ENCODE peak calls at places on chromosomes 12 and 14, in four cellular contexts. H, M, O and S are unnamed samples.

GRCh38 chr14:89955022-89955414 is 488 bp upstream of the EFCAB11 start:
- DNase-seq in O (no peak), M (no peak), H (no peak), S (peak; percentile 31)

GRCh38 chr14:101088714-101089113 is 185.2 kb upstream of the RTL1 start:
- DNase-seq in O (no peak), H (no peak), M (no peak), S (no peak)

GRCh38 chr12:81699572-81699971 is 59.6 kb downstream of the PPFIA2 start:
- DNase-seq in H (no peak), M (no peak), O (no peak), S (no peak)

GRCh38 chr12:70971395-70971794 is 50.9 kb upstream of the PTPRR start:
- DNase-seq in M (no peak), H (peak; percentile 82), O (no peak), S (no peak)

GRCh38 chr12:94977766-94978468 is 25.6 kb downstream of the NDUFA12 start:
- DNase-seq in H (no peak), M (no peak), O (no peak), S (no peak)

GRCh38 chr14:87231336-87232026 is 761.5 kb downstream of the GALC start:
- DNase-seq in O (no peak), H (no peak), M (no peak), S (no peak)

GRCh38 chr14:100592461-100592871 is 5.2 kb upstream of the BEGAIN start:
- DNase-seq in M (no peak), O (no peak), H (no peak), S (no peak)

GRCh38 chr14:88613552-88614010 is 50.7 kb downstream of the ZC3H14 start:
- DNase-seq in M (no peak), O (no peak), H (peak; percentile 34), S (peak; percentile 70)

GRCh38 chr12:107423531-107423930 is 262.1 kb upstream of the PWP1 start:
- DNase-seq in H (no peak), O (no peak), M (no peak), S (no peak)

GRCh38 chr14:21278632-21279031 is 1.3 kb upstream of the RPGRIP1 start:
- DNase-seq in O (no peak), M (no peak), H (no peak), S (no peak)

GRCh38 chr12:64794305-64794704 is 30.1 kb upstream of the TBC1D30 start:
- DNase-seq in H (no peak), M (no peak), O (no peak), S (no peak)

GRCh38 chr14:79705126-79705894 is 506.0 kb downstream of the DIO2 start:
- DNase-seq in H (no peak), O (no peak), M (no peak), S (no peak)
- H3K9me3 ChIP-seq in H (no peaks in the 10 kb centered on the region), O (peaks cover 9% of the 10 kb centered on the region), M (no peaks in the 10 kb centered on the region), S (no peaks in the 10 kb centered on the region)

DNA sequence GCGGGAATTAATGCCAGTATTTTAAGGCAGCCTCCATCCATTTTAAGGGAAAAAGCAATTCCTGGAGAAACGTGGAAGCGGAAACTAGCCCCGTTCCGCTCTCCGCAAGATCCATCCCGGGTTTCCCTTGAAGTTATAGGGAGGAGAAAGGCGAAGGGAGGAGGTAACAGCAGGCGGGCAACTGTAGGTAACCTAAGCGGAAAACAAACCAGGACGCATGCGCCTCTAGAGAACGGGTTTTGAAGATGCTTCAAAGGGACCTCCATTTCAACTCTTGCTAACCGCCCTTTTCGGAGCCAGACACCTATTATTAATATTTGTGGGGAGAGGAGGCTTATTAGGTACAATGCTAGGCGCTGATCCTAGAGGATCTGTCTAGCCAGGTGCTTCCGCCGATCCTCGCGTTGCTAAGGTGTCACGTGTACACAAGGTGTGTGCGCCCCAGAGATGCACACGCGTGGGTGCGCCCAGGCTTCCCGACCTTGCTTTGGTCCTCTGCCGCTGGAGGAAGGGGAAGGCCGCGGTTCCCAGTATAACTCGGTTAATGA is 6.2 kb downstream of the TBX5 start:
- DNase-seq in O (peak; percentile 62), H (peak; percentile 95), M (peak; percentile 75), S (peak; percentile 58)
- H2AFZ ChIP-seq in O (peak overlapping the region; percentile 26), H (no peak overlapping the region), M (no peak overlapping the region), S (no peak overlapping the region)

DNA sequence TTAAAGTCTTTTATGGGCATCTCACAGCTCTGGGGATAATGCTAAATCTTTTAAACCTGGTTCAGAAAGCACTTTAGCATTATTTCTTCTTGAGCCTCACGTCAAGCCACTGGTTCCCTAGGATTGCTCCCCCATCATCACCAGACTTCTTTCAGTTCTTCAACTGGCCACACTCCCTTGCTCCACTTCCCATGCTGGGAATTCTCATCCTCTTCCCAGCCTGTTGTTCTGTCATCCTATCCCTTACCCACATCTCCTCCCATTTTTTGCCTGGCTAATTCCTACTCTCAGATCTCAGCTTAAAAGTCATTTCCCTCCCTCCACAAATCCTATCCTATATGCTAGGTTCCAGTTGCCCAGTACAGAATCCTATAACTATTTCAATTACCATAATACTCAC is 14.4 kb downstream of the FERMT2 start:
- DNase-seq in M (no peak), O (no peak), H (no peak), S (no peak)
- H3K27ac ChIP-seq in M (no peak overlapping the region), O (no peak overlapping the region), H (no peak overlapping the region), S (no peak overlapping the region)

GRCh38 chr14:24806061-24806678 is 172.2 kb upstream of the GZMB start:
- DNase-seq in H (peak; percentile 61), O (no peak), M (peak; percentile 66), S (peak; percentile 85)

GRCh38 chr14:24804813-24805212 is 170.8 kb upstream of the GZMB start:
- DNase-seq in M (no peak), H (no peak), O (no peak), S (peak; percentile 61)

GRCh38 chr14:24809147-24809546 is 175.2 kb upstream of the GZMB start:
- DNase-seq in M (no peak), O (no peak), H (no peak), S (no peak)

GRCh38 chr14:24803933-24804494 is 170.0 kb upstream of the GZMB start:
- DNase-seq in H (no peak), O (no peak), M (no peak), S (no peak)

DNA sequence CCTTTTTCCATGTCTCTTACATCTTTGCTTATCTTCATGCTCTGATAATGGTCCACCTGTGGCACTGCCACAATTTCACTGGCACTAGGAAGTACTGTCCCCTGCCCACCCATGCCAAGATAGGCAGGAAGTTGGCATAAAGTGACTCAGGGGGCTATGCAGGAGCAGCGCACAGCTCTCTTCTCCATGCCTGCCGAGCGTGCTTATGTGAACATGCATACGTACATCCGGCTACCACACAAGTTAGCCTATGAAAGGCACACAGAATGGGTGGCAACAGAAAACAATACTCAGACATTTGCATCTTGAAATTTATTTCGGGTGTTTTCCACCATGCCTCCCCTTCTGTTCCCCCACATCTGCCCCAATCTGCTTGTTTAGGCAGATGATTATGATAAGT is 174.4 kb upstream of the GZMB start:
- DNase-seq in M (no peak), H (no peak), O (no peak), S (no peak)
- H3K9me3 ChIP-seq in M (no peaks in the 10 kb centered on the region), H (no peaks in the 10 kb centered on the region), O (no peaks in the 10 kb centered on the region), S (no peaks in the 10 kb centered on the region)

GRCh38 chr12:46904406-46905240 is 78.8 kb upstream of the SLC38A4 start:
- DNase-seq in M (no peak), H (no peak), O (no peak), S (no peak)
- H2AFZ ChIP-seq in M (peak overlapping the region; percentile 27), H (no peak overlapping the region), O (no peak overlapping the region), S (no peak overlapping the region)

GRCh38 chr12:75635606-75636444 is 124.4 kb upstream of the KRR1 start:
- DNase-seq in O (peak; percentile 99), M (no peak), H (peak; percentile 91), S (peak; percentile 43)

GRCh38 chr12:75642226-75642625 is 130.8 kb upstream of the KRR1 start:
- DNase-seq in H (no peak), M (no peak), O (no peak), S (no peak)

GRCh38 chr12:75641031-75641780 is 129.8 kb upstream of the KRR1 start:
- DNase-seq in M (no peak), H (peak; percentile 50), O (peak; percentile 93), S (peak; percentile 37)

GRCh38 chr12:75636607-75637006 is 125.2 kb upstream of the KRR1 start:
- DNase-seq in H (no peak), M (no peak), O (no peak), S (no peak)

GRCh38 chr12:75638792-75639191 is 127.4 kb upstream of the KRR1 start:
- DNase-seq in H (no peak), M (no peak), O (no peak), S (no peak)
- H3K27ac ChIP-seq in H (no peak overlapping the region), M (no peak overlapping the region), O (peak overlapping the region; percentile 99), S (no peak overlapping the region)

GRCh38 chr12:34599530-34600513 is 577.5 kb downstream of the ALG10 start:
- DNase-seq in M (no peak), O (no peak), H (no peak), S (no peak)
- H3K9me3 ChIP-seq in M (no peaks in the 10 kb centered on the region), O (peaks cover 13% of the 10 kb centered on the region), H (no peaks in the 10 kb centered on the region), S (no peaks in the 10 kb centered on the region)

GRCh38 chr12:583251-583869 is 79.9 kb downstream of the NINJ2 start:
- DNase-seq in O (no peak), M (no peak), H (no peak), S (peak; percentile 71)

GRCh38 chr12:581746-582145 is 81.5 kb downstream of the NINJ2 start:
- DNase-seq in O (no peak), M (no peak), H (no peak), S (no peak)

GRCh38 chr12:580813-581212 is 82.4 kb downstream of the NINJ2 start:
- DNase-seq in H (no peak), M (no peak), O (no peak), S (no peak)

GRCh38 chr12:579450-580110 is 83.7 kb downstream of the NINJ2 start:
- DNase-seq in M (no peak), H (no peak), O (no peak), S (no peak)

DNA sequence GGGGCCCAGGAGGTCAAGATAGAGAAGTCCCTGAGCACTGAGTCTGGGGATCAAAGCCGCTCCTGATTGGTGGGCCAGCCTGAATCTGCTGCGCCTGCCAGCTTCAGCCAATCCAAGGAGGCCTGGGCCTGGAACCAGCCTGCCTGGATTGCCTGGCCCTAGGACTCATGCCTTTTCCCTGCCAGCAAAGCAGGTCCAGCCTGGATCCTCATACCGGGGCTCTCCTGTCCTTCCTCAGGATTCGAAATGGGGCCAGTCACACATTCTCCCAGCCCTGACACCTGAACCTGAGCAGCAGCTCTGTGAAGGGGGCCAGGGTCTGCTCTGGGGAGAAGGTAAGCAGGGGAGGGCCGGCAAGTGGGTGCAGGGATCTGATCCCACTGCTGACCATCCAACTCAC is 81.9 kb downstream of the NINJ2 start:
- DNase-seq in M (no peak), H (no peak), O (no peak), S (no peak)
- H2AFZ ChIP-seq in M (peak overlapping the region; percentile 24), H (no peak overlapping the region), O (no peak overlapping the region), S (no peak overlapping the region)

GRCh38 chr12:109727039-109727723 is 13.6 kb downstream of the FAM222A start:
- DNase-seq in M (no peak), O (no peak), H (no peak), S (no peak)
- H3K27ac ChIP-seq in M (peak overlapping the region; percentile 67), O (no peak overlapping the region), H (no peak overlapping the region), S (no peak overlapping the region)

GRCh38 chr12:34209259-34209835 is 187.1 kb downstream of the ALG10 start:
- DNase-seq in H (no peak), M (no peak), O (no peak), S (no peak)
- H3K9me3 ChIP-seq in H (no peaks in the 10 kb centered on the region), M (no peaks in the 10 kb centered on the region), O (no peaks in the 10 kb centered on the region), S (no peaks in the 10 kb centered on the region)